ENCODE peak calls at places on chromosomes 13 and 19, in six cellular contexts. P, S, Z, Q, I and M are unnamed samples.

GRCh38 chr19:48325265-48325910 is at the start of gene EMP3:
- DNase-seq in P (peak; percentile 58), S (peak; percentile 91), Z (peak; percentile 77), Q (peak; percentile 84), I (peak; percentile 83), M (peak; percentile 78)

GRCh38 chr19:58440556-58440955 is 603 bp upstream of the ZNF132 start:
- DNase-seq in P (no peak), S (no peak), Z (no peak), Q (no peak), I (no peak), M (no peak)

GRCh38 chr13:18959996-18960395 is 221.6 kb downstream of the TUBA3C start:
- DNase-seq in P (no peak), S (no peak), Z (no peak), Q (no peak), I (no peak), M (no peak)

GRCh38 chr19:7434391-7434790 is 54.4 kb downstream of the PEX11G start:
- DNase-seq in P (no peak), S (no peak), Z (no peak), Q (no peak), I (no peak), M (no peak)

GRCh38 chr13:43815204-43815603 is 28.4 kb upstream of the ENOX1 start:
- DNase-seq in P (peak; percentile 45), S (no peak), Z (no peak), Q (no peak), I (no peak), M (no peak)

GRCh38 chr19:48681127-48681470 is 8.3 kb upstream of the NTN5 start:
- DNase-seq in P (peak; percentile 96), S (no peak), Z (no peak), Q (no peak), I (no peak), M (no peak)

GRCh38 chr19:50333235-50333736 is 4.1 kb upstream of the KCNC3 start:
- DNase-seq in P (no peak), S (peak; percentile 55), Z (peak; percentile 31), Q (no peak), I (peak; percentile 88), M (peak; percentile 88)

GRCh38 chr13:113848020-113848419 is 15.9 kb downstream of the GAS6 start:
- DNase-seq in P (no peak), S (no peak), Z (no peak), Q (no peak), I (no peak), M (no peak)

GRCh38 chr19:1266818-1267440 is 2.2 kb upstream of the CIRBP start:
- DNase-seq in P (peak; percentile 21), S (peak; percentile 68), Z (no peak), Q (no peak), I (no peak), M (peak; percentile 91)

GRCh38 chr13:24563087-24563486 is 50.5 kb upstream of the PARP4 start:
- DNase-seq in P (no peak), S (no peak), Z (no peak), Q (no peak), I (no peak), M (no peak)

GRCh38 chr13:41455725-41456419 is 1.5 kb upstream of the RGCC start:
- DNase-seq in P (no peak), S (no peak), Z (no peak), Q (no peak), I (no peak), M (no peak)

GRCh38 chr19:29815231-29815630 is 3.4 kb downstream of the CCNE1 start:
- DNase-seq in P (no peak), S (no peak), Z (no peak), Q (no peak), I (no peak), M (no peak)

GRCh38 chr19:50510700-50511068 is 307 bp downstream of the JOSD2 start:
- DNase-seq in P (peak; percentile 4), S (no peak), Z (no peak), Q (no peak), I (no peak), M (no peak)

GRCh38 chr19:2661615-2662014 is 40.9 kb downstream of the GNG7 start:
- DNase-seq in P (no peak), S (no peak), Z (no peak), Q (no peak), I (no peak), M (no peak)

GRCh38 chr19:15733895-15734294 is 3.9 kb upstream of the OR10H3 start:
- DNase-seq in P (no peak), S (no peak), Z (no peak), Q (no peak), I (no peak), M (no peak)

GRCh38 chr13:113579686-113580085 is 4.9 kb upstream of the TFDP1 start:
- DNase-seq in P (no peak), S (no peak), Z (no peak), Q (no peak), I (no peak), M (no peak)

GRCh38 chr19:55898911-55899310 is 33.2 kb downstream of the NLRP13 start:
- DNase-seq in P (no peak), S (no peak), Z (no peak), Q (no peak), I (no peak), M (no peak)

GRCh38 chr13:48633695-48634094 is 20.0 kb upstream of the CYSLTR2 start:
- DNase-seq in P (no peak), S (no peak), Z (no peak), Q (no peak), I (no peak), M (no peak)

GRCh38 chr19:2246014-2246620 is 3.0 kb upstream of the AMH start:
- DNase-seq in P (no peak), S (no peak), Z (no peak), Q (no peak), I (no peak), M (no peak)

GRCh38 chr19:56309511-56310185 is 5.0 kb downstream of the ZSCAN5A start:
- DNase-seq in P (no peak), S (no peak), Z (no peak), Q (no peak), I (peak; percentile 25), M (peak; percentile 75)

GRCh38 chr19:41001243-41001971 is 10.3 kb downstream of the CYP2B6 start:
- DNase-seq in P (no peak), S (no peak), Z (no peak), Q (no peak), I (no peak), M (no peak)